ENCODE peak calls at places on chromosomes 12 and 14, in seven cellular contexts. E is IMR-90, H is H9, J is mesenchymal stem cell, X is H1, K is mesendoderm, Q is trophoblast cell. L is an unnamed sample.

GRCh38 chr14:46250113-46250703 is 401.4 kb downstream of the RPL10L start:
- DNase-seq in J (peak), H (no peak), X (no peak), Q (peak), E (no peak), K (peak), L (no peak)

GRCh38 chr14:66944872-66945271 is 244.4 kb upstream of the GARIN2 start:
- DNase-seq in X (no peak), H (no peak), Q (peak), J (peak), E (peak), K (peak), L (peak)

GRCh38 chr14:33986804-33987203 is 35.9 kb upstream of the EGLN3 start:
- DNase-seq in J (peak), H (no peak), Q (peak), K (peak), X (no peak), E (peak), L (no peak)

GRCh38 chr14:68140111-68140741 is 320.6 kb downstream of the RAD51B start:
- DNase-seq in Q (peak), J (peak), K (peak), E (peak), H (no peak), X (no peak), L (peak)

GRCh38 chr12:574475-575128 is 88.6 kb downstream of the NINJ2 start:
- DNase-seq in K (no peak), X (no peak), E (no peak), H (no peak), Q (no peak), J (peak), L (no peak)

GRCh38 chr12:55748230-55748993 is 5.5 kb downstream of the GDF11 start:
- DNase-seq in X (no peak), E (no peak), Q (no peak), H (peak), J (no peak), K (no peak), L (no peak)

GRCh38 chr12:53122961-53123468 is 19.7 kb downstream of the SOAT2 start:
- DNase-seq in X (peak), K (peak), J (no peak), E (peak), H (no peak), Q (no peak), L (no peak)

GRCh38 chr14:36317650-36318049 is 2.8 kb downstream of the MBIP start:
- DNase-seq in E (peak), H (no peak), J (no peak), X (no peak), Q (no peak), K (no peak), L (no peak)

GRCh38 chr14:70052990-70053389 is 135.8 kb downstream of the SLC8A3 start:
- DNase-seq in Q (peak), K (peak), X (peak), H (no peak), E (peak), J (peak), L (peak)

GRCh38 chr12:1365703-1366102 is 228.7 kb downstream of the FBXL14 start:
- DNase-seq in E (no peak), H (no peak), X (no peak), Q (no peak), J (no peak), K (no peak), L (no peak)

GRCh38 chr14:22650046-22650739 is 6.0 kb upstream of the OR6J1 start:
- DNase-seq in X (no peak), Q (no peak), J (no peak), E (no peak), K (no peak), H (no peak), L (no peak)

GRCh38 chr12:81835783-81836182 is 76.6 kb upstream of the PPFIA2 start:
- DNase-seq in E (no peak), H (no peak), Q (no peak), J (no peak), X (no peak), K (no peak), L (no peak)

GRCh38 chr12:76074701-76075336 is 9.7 kb downstream of the NAP1L1 start:
- DNase-seq in Q (no peak), E (no peak), X (no peak), J (no peak), K (no peak), H (no peak), L (no peak)

GRCh38 chr12:38664661-38665269 is 240.6 kb downstream of the CPNE8 start:
- DNase-seq in H (no peak), J (peak), Q (peak), E (no peak), K (peak), X (no peak), L (peak)

GRCh38 chr14:52080817-52081755 is 12.2 kb upstream of the NID2 start:
- DNase-seq in E (peak), X (no peak), Q (peak), K (peak), J (peak), H (no peak), L (no peak)

GRCh38 chr12:9699269-9699897 is 29.9 kb downstream of the CLEC2D start:
- DNase-seq in E (no peak), Q (no peak), X (no peak), K (no peak), J (no peak), H (no peak), L (no peak)
- H2BK120ac ChIP-seq in E (no peak), Q (no peak), X (no peak), K (no peak), J (no peak), H (no peak), L (no peak)

GRCh38 chr12:105264771-105265170 is 28.8 kb upstream of the APPL2 start:
- DNase-seq in X (no peak), E (no peak), K (no peak), J (no peak), H (no peak), Q (no peak), L (no peak)

GRCh38 chr12:105272152-105272551 is 36.2 kb upstream of the APPL2 start:
- DNase-seq in H (no peak), Q (no peak), X (no peak), J (no peak), K (no peak), E (no peak), L (no peak)

GRCh38 chr12:105271364-105271763 is 35.4 kb upstream of the APPL2 start:
- DNase-seq in Q (no peak), J (no peak), K (no peak), H (no peak), X (no peak), E (no peak), L (no peak)

GRCh38 chr12:105270671-105271255 is 34.8 kb upstream of the APPL2 start:
- DNase-seq in K (peak), E (no peak), Q (no peak), H (no peak), X (no peak), J (no peak), L (no peak)

GRCh38 chr12:105267711-105268110 is 31.7 kb upstream of the APPL2 start:
- DNase-seq in E (peak), X (no peak), Q (no peak), J (no peak), K (no peak), H (no peak), L (no peak)
- H3K27ac ChIP-seq in E (no peak), X (no peak), Q (no peak), J (no peak), K (no peak), H (no peak), L (no peak)

DNA sequence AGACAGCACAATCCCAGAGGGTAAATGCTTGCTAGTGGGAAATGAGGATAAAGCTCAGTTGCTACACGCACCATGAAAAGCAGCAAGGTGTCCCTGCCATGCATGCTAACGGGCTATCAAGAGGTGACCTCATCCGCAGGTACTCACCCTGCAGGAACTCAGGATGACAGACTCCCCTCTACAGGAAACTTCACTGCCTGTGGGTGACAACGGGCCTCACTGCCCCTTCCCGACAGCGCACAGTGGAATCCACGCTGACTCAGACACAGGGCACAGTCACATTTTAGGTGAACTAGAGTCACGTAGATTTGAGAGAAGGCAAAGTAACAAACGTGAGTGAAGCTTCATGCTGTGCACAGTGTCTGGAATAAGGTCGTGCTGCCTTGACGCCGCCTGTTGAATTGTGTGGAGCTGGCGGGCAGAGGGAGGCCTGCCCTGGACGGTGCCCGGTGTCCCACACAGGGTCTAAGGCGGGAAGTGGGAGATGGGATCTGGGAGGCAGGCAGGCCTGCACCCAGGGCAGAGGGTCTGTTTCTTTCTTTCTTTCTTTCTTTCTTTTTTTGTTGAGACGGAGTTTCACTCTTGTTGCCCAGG is 331.8 kb downstream of the TMEM132D start:
- DNase-seq in H (no peak), X (no peak), E (no peak), Q (no peak), K (peak), J (no peak), L (no peak)
- H2BK120ac ChIP-seq in H (no peak), X (no peak), E (no peak), Q (no peak), K (no peak), J (no peak), L (peak)

GRCh38 chr12:19584734-19585133 is 145.4 kb downstream of the AEBP2 start:
- DNase-seq in J (no peak), H (no peak), E (no peak), Q (no peak), X (no peak), K (no peak), L (no peak)
- H3K27ac ChIP-seq in J (no peak), H (no peak), E (no peak), Q (no peak), X (no peak), K (no peak), L (no peak)

GRCh38 chr12:9163392-9163791 is 44.8 kb downstream of the PZP start:
- DNase-seq in E (no peak), J (no peak), Q (no peak), X (no peak), H (no peak), K (no peak), L (no peak)
- H2BK120ac ChIP-seq in E (no peak), J (no peak), Q (no peak), X (no peak), H (no peak), K (no peak), L (no peak)

GRCh38 chr12:48767521-48767920 is 21.4 kb downstream of the ADCY6 start:
- DNase-seq in K (no peak), J (no peak), H (no peak), E (no peak), X (no peak), Q (no peak), L (no peak)

GRCh38 chr12:48768736-48769135 is 20.2 kb downstream of the ADCY6 start:
- DNase-seq in K (no peak), J (no peak), Q (no peak), E (no peak), H (no peak), X (no peak), L (no peak)

GRCh38 chr12:48768147-48768546 is 20.7 kb downstream of the ADCY6 start:
- DNase-seq in Q (no peak), J (no peak), K (peak), E (no peak), H (no peak), X (no peak), L (no peak)

GRCh38 chr12:48765753-48766162 is 23.1 kb downstream of the ADCY6 start:
- DNase-seq in Q (no peak), K (no peak), J (peak), X (no peak), E (peak), H (no peak), L (no peak)

GRCh38 chr12:48767047-48767446 is 21.8 kb downstream of the ADCY6 start:
- DNase-seq in H (no peak), X (no peak), E (no peak), Q (no peak), J (peak), K (no peak), L (no peak)
- H3K27ac ChIP-seq in H (no peak), X (no peak), E (no peak), Q (no peak), J (no peak), K (no peak), L (no peak)

GRCh38 chr12:2884810-2885209 is 5.9 kb upstream of the TULP3 start:
- DNase-seq in J (no peak), Q (no peak), H (no peak), K (no peak), E (no peak), X (no peak), L (no peak)
- H2BK120ac ChIP-seq in J (no peak), Q (no peak), H (no peak), K (no peak), E (no peak), X (no peak), L (no peak)

GRCh38 chr14:50936882-50937281 is 7.4 kb downstream of the PYGL start:
- DNase-seq in Q (no peak), H (no peak), J (no peak), X (no peak), E (no peak), K (no peak), L (no peak)

GRCh38 chr14:50932159-50932558 is 12.1 kb downstream of the PYGL start:
- DNase-seq in E (no peak), X (no peak), Q (no peak), K (no peak), H (no peak), J (no peak), L (no peak)

GRCh38 chr14:50929506-50929905 is 14.8 kb downstream of the PYGL start:
- DNase-seq in J (no peak), E (no peak), K (no peak), H (no peak), X (no peak), Q (no peak), L (no peak)

GRCh38 chr14:50935126-50936090 is 8.9 kb downstream of the PYGL start:
- DNase-seq in H (no peak), E (no peak), Q (no peak), J (no peak), K (no peak), X (no peak), L (no peak)

DNA sequence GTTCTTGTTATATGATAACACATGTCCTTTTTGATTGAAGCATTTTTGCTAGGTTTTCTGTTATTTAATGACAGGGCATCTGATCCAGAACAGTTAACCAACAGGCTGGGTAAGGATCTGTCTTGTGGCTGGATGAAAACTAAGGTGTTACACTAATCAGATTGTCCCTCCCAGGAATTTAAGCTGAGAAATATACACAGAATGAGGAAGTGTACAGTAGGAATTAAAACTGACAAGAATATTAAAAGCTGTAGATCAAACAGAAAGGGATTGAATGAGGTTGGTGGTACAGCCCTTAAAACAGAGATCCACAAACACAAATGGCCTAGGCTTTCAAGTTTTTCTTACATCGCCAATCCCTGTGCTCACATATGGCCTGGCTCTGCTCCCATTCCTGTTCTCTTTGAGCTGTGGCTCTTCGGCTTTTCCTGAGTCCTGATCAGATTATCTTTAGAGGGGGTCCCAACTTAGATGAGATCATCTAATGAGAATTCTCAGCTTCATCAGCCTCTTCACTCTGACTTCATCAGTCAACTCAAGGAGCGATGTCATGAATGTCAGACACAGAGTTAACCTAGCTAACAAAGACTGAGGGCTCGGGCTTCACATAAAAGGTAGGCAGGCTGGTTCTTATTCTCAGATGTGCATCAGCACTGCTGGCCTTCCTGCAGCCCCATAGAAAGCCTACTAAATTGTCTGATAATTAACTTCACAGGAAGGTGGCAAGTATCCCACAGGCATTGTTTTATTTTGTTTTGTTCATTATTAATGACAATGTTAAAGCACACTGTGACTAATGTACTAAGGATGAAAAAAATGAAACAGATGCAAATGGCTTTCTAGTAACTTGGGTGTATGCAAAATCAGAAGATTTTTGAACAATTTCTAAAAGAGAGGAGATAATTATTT is 11.4 kb downstream of the PYGL start:
- DNase-seq in K (peak), Q (peak), E (peak), J (no peak), X (no peak), H (no peak), L (no peak)
- H3K27ac ChIP-seq in K (no peak), Q (no peak), E (no peak), J (peak), X (no peak), H (no peak), L (no peak)

DNA sequence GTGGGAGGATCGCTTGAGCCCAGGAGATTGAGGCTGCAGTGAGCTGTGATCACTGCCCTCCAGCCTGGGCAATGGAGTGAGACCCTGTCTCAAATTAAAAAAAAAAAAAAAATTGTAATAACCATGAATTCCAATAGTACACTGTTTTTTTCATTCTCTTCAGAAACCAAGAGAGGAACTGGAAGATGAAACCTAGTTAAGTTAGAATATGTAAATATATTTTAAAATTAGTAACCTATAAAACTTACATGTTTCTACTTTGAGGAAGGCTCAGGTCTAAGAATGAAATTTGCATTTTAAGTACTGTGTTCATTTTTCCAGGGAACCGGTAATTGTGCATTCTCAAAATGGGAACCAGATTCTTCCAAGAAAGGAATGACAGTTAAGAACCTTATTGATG is 18.8 kb downstream of the KNTC1 start:
- DNase-seq in K (no peak), E (no peak), X (no peak), Q (no peak), J (no peak), H (no peak), L (no peak)
- H2BK120ac ChIP-seq in K (no peak), E (no peak), X (no peak), Q (no peak), J (no peak), H (no peak), L (no peak)

DNA sequence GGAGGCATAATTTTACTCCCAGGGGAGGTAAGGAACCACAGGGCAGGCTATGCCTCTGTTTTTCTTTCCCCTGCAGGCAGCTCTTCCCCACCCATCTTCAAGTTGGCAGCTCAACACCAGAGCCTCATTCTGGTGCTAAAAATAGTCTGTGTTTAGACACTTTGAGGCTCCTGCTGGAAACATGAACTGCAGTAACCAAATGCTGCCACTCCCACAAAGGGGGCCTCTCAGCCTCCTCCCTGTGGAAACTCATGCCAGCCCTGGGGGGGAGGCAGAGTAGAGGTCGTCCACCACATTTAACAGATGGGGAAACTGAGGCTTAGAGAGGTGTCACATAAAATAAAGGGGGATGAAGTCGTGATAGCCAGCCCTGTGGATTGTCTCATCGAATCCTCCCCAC is 61.4 kb downstream of the WSCD2 start:
- DNase-seq in J (no peak), K (no peak), H (no peak), Q (no peak), X (no peak), E (no peak), L (no peak)
- H3K27ac ChIP-seq in J (no peak), K (no peak), H (no peak), Q (no peak), X (no peak), E (no peak), L (no peak)